ENCODE peak calls at places on chromosomes 11 and 22, in six cellular contexts. One of them, this sample, is unnamed. For H3K36me3, the result is how much of the 10 kb centered on the place peaks cover.

GRCh38 chr11:61999141-61999975 is 31.9 kb upstream of the FTH1 start:
- DNase-seq in GM23338: no peak
- DNase-seq in stomach: no peak
- DNase-seq in body of pancreas: no peak
- DNase-seq in GM06990: no peak
- DNase-seq in colonic mucosa: no peak
- DNase-seq in this sample: no peak

GRCh38 chr11:92852946-92853345 is 116.5 kb upstream of the MTNR1B start:
- DNase-seq in GM06990: no peak
- DNase-seq in GM23338: no peak
- DNase-seq in stomach: peak
- DNase-seq in body of pancreas: no peak
- DNase-seq in colonic mucosa: peak
- DNase-seq in this sample: no peak

GRCh38 chr22:45071618-45072017 is 61.8 kb upstream of the PHF21B start:
- DNase-seq in GM06990: no peak
- DNase-seq in colonic mucosa: no peak
- DNase-seq in GM23338: no peak
- DNase-seq in body of pancreas: no peak
- DNase-seq in stomach: no peak
- DNase-seq in this sample: no peak

GRCh38 chr11:3825473-3826154 is 15.1 kb downstream of the RHOG start:
- DNase-seq in stomach: no peak
- DNase-seq in body of pancreas: no peak
- DNase-seq in GM23338: no peak
- DNase-seq in GM06990: no peak
- DNase-seq in colonic mucosa: no peak
- DNase-seq in this sample: no peak

GRCh38 chr11:113693030-113693429 is 13.1 kb downstream of the TMPRSS5 start:
- DNase-seq in body of pancreas: no peak
- DNase-seq in GM23338: no peak
- DNase-seq in GM06990: no peak
- DNase-seq in stomach: no peak
- DNase-seq in colonic mucosa: no peak
- DNase-seq in this sample: no peak

GRCh38 chr22:30675436-30675835 is 7.8 kb upstream of the DUSP18 start:
- DNase-seq in stomach: no peak
- DNase-seq in colonic mucosa: no peak
- DNase-seq in GM23338: no peak
- DNase-seq in body of pancreas: no peak
- DNase-seq in GM06990: no peak
- DNase-seq in this sample: peak

GRCh38 chr22:45226681-45227186 is 14.0 kb downstream of the KIAA0930 start:
- DNase-seq in body of pancreas: peak
- DNase-seq in colonic mucosa: no peak
- DNase-seq in GM06990: no peak
- DNase-seq in GM23338: no peak
- DNase-seq in stomach: peak
- DNase-seq in this sample: no peak

GRCh38 chr22:37416389-37416788 is 10.9 kb downstream of the ELFN2 start:
- DNase-seq in stomach: no peak
- DNase-seq in body of pancreas: no peak
- DNase-seq in colonic mucosa: no peak
- DNase-seq in GM23338: no peak
- DNase-seq in GM06990: no peak
- DNase-seq in this sample: no peak

GRCh38 chr11:129377739-129378138 is 2.1 kb downstream of the BARX2 start:
- DNase-seq in stomach: no peak
- DNase-seq in GM06990: no peak
- DNase-seq in GM23338: no peak
- DNase-seq in colonic mucosa: no peak
- DNase-seq in body of pancreas: no peak
- DNase-seq in this sample: no peak

GRCh38 chr11:112785104-112785503 is 176.1 kb upstream of the NCAM1 start:
- DNase-seq in GM23338: no peak
- DNase-seq in stomach: no peak
- DNase-seq in GM06990: no peak
- DNase-seq in body of pancreas: peak
- DNase-seq in colonic mucosa: no peak
- DNase-seq in this sample: no peak

GRCh38 chr11:63592975-63593395 is 21.2 kb downstream of the PLAAT3 start:
- DNase-seq in GM06990: no peak
- DNase-seq in GM23338: peak
- DNase-seq in stomach: no peak
- DNase-seq in colonic mucosa: no peak
- DNase-seq in body of pancreas: no peak
- DNase-seq in this sample: peak

GRCh38 chr22:29820941-29821789 is 16.9 kb downstream of the ASCC2 start:
- DNase-seq in stomach: peak
- DNase-seq in GM23338: no peak
- DNase-seq in GM06990: peak
- DNase-seq in colonic mucosa: peak
- DNase-seq in body of pancreas: peak
- DNase-seq in this sample: no peak

GRCh38 chr22:38312261-38312800 is 4.9 kb downstream of the CSNK1E start:
- DNase-seq in body of pancreas: no peak
- DNase-seq in GM06990: no peak
- DNase-seq in colonic mucosa: no peak
- DNase-seq in GM23338: no peak
- DNase-seq in stomach: no peak
- DNase-seq in this sample: no peak

GRCh38 chr11:64935634-64936081 is at the start of gene GPHA2:
- DNase-seq in stomach: peak
- DNase-seq in GM06990: no peak
- DNase-seq in body of pancreas: peak
- DNase-seq in GM23338: peak
- DNase-seq in colonic mucosa: no peak
- DNase-seq in this sample: peak

GRCh38 chr11:88404363-88404762 is 66.8 kb upstream of the CTSC start:
- DNase-seq in colonic mucosa: no peak
- DNase-seq in stomach: no peak
- DNase-seq in GM23338: no peak
- DNase-seq in GM06990: no peak
- DNase-seq in body of pancreas: no peak
- DNase-seq in this sample: no peak

GRCh38 chr11:36451681-36452080 is 58.4 kb downstream of the TRAF6 start:
- DNase-seq in GM23338: no peak
- DNase-seq in GM06990: no peak
- DNase-seq in body of pancreas: no peak
- DNase-seq in colonic mucosa: no peak
- DNase-seq in stomach: no peak
- DNase-seq in this sample: no peak

GRCh38 chr11:102581091-102581490 is 44.0 kb downstream of the MMP20 start:
- DNase-seq in GM06990: no peak
- DNase-seq in stomach: no peak
- DNase-seq in GM23338: no peak
- DNase-seq in colonic mucosa: no peak
- DNase-seq in body of pancreas: no peak
- DNase-seq in this sample: no peak

GRCh38 chr22:27105142-27106025 is 448.0 kb downstream of the MIAT start:
- DNase-seq in GM06990: no peak
- DNase-seq in body of pancreas: peak
- DNase-seq in GM23338: no peak
- DNase-seq in colonic mucosa: peak
- DNase-seq in stomach: peak
- DNase-seq in this sample: no peak

GRCh38 chr22:46104881-46105493 is 45.3 kb upstream of the PPARA start:
- DNase-seq in body of pancreas: no peak
- DNase-seq in GM06990: no peak
- DNase-seq in stomach: no peak
- DNase-seq in colonic mucosa: no peak
- DNase-seq in GM23338: no peak
- DNase-seq in this sample: no peak

GRCh38 chr11:125807909-125808308 is 20.0 kb downstream of the PATE3 start:
- DNase-seq in stomach: no peak
- DNase-seq in colonic mucosa: no peak
- DNase-seq in body of pancreas: no peak
- DNase-seq in GM06990: no peak
- DNase-seq in GM23338: no peak
- DNase-seq in this sample: no peak

GRCh38 chr11:67053896-67054850 is 2.5 kb upstream of the RHOD start:
- DNase-seq in body of pancreas: peak
- DNase-seq in stomach: peak
- DNase-seq in GM06990: no peak
- DNase-seq in GM23338: peak
- DNase-seq in colonic mucosa: peak
- DNase-seq in this sample: peak

GRCh38 chr11:105609341-105609781 is 512 bp upstream of the GRIA4 start:
- DNase-seq in stomach: no peak
- DNase-seq in GM06990: no peak
- DNase-seq in body of pancreas: no peak
- DNase-seq in GM23338: peak
- DNase-seq in colonic mucosa: peak
- DNase-seq in this sample: peak

GRCh38 chr11:86991341-86991740 is 36.1 kb upstream of the FZD4 start:
- DNase-seq in body of pancreas: no peak
- DNase-seq in GM23338: no peak
- DNase-seq in colonic mucosa: no peak
- DNase-seq in stomach: no peak
- DNase-seq in GM06990: no peak
- DNase-seq in this sample: no peak

GRCh38 chr22:46043816-46044717 is 67.1 kb upstream of the WNT7B start:
- DNase-seq in stomach: peak
- DNase-seq in colonic mucosa: peak
- DNase-seq in body of pancreas: peak
- DNase-seq in GM06990: no peak
- DNase-seq in GM23338: peak
- DNase-seq in this sample: no peak

GRCh38 chr11:85407648-85408047 is 219.5 kb downstream of the DLG2 start:
- DNase-seq in GM06990: no peak
- DNase-seq in body of pancreas: no peak
- DNase-seq in colonic mucosa: no peak
- DNase-seq in stomach: no peak
- DNase-seq in GM23338: no peak
- DNase-seq in this sample: no peak

GRCh38 chr11:2203440-2204259 is 32.0 kb upstream of the TH start:
- DNase-seq in GM06990: no peak
- DNase-seq in GM23338: no peak
- DNase-seq in body of pancreas: peak
- DNase-seq in stomach: peak
- DNase-seq in colonic mucosa: peak
- DNase-seq in this sample: no peak

GRCh38 chr22:38540731-38541130 is 29.3 kb downstream of the DMC1 start:
- DNase-seq in body of pancreas: no peak
- DNase-seq in GM23338: no peak
- DNase-seq in colonic mucosa: no peak
- DNase-seq in stomach: no peak
- DNase-seq in GM06990: no peak
- DNase-seq in this sample: no peak

GRCh38 chr22:39292561-39293074 is 26.8 kb downstream of the RPL3 start:
- DNase-seq in GM06990: no peak
- DNase-seq in colonic mucosa: peak
- DNase-seq in GM23338: peak
- DNase-seq in body of pancreas: peak
- DNase-seq in stomach: peak
- DNase-seq in this sample: peak

GRCh38 chr11:12196335-12196734 is 85.9 kb downstream of the MICAL2 start:
- DNase-seq in GM23338: no peak
- DNase-seq in colonic mucosa: no peak
- DNase-seq in body of pancreas: no peak
- DNase-seq in GM06990: no peak
- DNase-seq in stomach: no peak
- DNase-seq in this sample: no peak
- H3K36me3 ChIP-seq in GM23338: under half
- H3K36me3 ChIP-seq in colonic mucosa: under half
- H3K36me3 ChIP-seq in body of pancreas: under half
- H3K36me3 ChIP-seq in GM06990: under half
- H3K36me3 ChIP-seq in stomach: under half
- H3K36me3 ChIP-seq in this sample: under half

GRCh38 chr11:127493330-127493729 is 492.8 kb upstream of the KIRREL3 start:
- DNase-seq in colonic mucosa: no peak
- DNase-seq in body of pancreas: no peak
- DNase-seq in GM23338: peak
- DNase-seq in GM06990: no peak
- DNase-seq in stomach: no peak
- DNase-seq in this sample: peak
- TF ChIP-seq CTCF in colonic mucosa: peak
- TF ChIP-seq CTCF in body of pancreas: peak
- TF ChIP-seq CTCF in GM23338: peak
- TF ChIP-seq CTCF in GM06990: peak
- TF ChIP-seq CTCF in stomach: no peak
- TF ChIP-seq CTCF in this sample: peak

GRCh38 chr11:75275581-75275980 is 35.0 kb downstream of the TPBGL start:
- DNase-seq in GM23338: peak
- DNase-seq in colonic mucosa: peak
- DNase-seq in GM06990: no peak
- DNase-seq in stomach: peak
- DNase-seq in body of pancreas: peak
- DNase-seq in this sample: peak

GRCh38 chr11:75279273-75279672 is 38.7 kb downstream of the TPBGL start:
- DNase-seq in GM06990: no peak
- DNase-seq in GM23338: peak
- DNase-seq in body of pancreas: no peak
- DNase-seq in stomach: no peak
- DNase-seq in colonic mucosa: no peak
- DNase-seq in this sample: peak

GRCh38 chr11:75277991-75278790 is 37.6 kb downstream of the TPBGL start:
- DNase-seq in GM06990: no peak
- DNase-seq in colonic mucosa: no peak
- DNase-seq in GM23338: no peak
- DNase-seq in stomach: no peak
- DNase-seq in body of pancreas: no peak
- DNase-seq in this sample: no peak

GRCh38 chr11:75277211-75277805 is 36.7 kb downstream of the TPBGL start:
- DNase-seq in body of pancreas: peak
- DNase-seq in GM23338: no peak
- DNase-seq in colonic mucosa: no peak
- DNase-seq in stomach: peak
- DNase-seq in GM06990: no peak
- DNase-seq in this sample: no peak

GRCh38 chr11:75276696-75277095 is 36.1 kb downstream of the TPBGL start:
- DNase-seq in stomach: peak
- DNase-seq in GM06990: no peak
- DNase-seq in body of pancreas: peak
- DNase-seq in colonic mucosa: no peak
- DNase-seq in GM23338: peak
- DNase-seq in this sample: no peak
- H3K36me3 ChIP-seq in stomach: half or more
- H3K36me3 ChIP-seq in GM06990: under half
- H3K36me3 ChIP-seq in body of pancreas: under half
- H3K36me3 ChIP-seq in colonic mucosa: under half
- H3K36me3 ChIP-seq in GM23338: under half
- H3K36me3 ChIP-seq in this sample: under half

DNA sequence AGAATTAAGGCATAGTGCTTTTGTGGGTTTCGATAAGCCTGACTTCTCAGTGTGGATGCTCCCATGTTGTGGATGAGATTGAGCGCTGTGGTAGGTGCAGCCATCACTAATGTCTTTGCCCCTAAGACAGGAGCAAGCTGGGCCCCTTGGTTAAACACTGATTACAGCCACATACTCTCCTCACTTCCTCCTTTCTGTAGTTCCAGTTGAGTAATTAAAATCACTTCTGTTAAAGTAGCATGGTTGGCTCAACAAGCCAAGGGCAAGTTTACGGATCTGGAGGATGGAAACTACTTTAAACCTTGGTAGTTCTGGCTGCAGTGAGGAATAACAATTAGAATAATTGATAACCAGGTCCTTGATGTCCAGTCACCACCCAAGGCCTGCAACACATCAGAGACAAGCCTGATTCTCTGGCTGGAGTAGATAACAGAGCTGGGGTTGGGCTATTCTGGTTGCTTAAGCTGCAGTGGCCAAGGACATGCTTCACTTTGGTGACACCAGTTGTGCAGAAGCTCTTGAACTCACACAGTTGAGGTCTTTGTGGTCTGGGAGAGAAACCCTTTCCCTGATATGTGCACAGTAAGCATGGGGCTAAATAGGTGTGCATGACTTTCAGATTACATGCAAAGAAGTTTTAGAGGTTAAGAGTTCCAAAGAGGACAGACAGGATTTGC is 81.3 kb downstream of the KIRREL3 start:
- DNase-seq in colonic mucosa: no peak
- DNase-seq in GM06990: peak
- DNase-seq in stomach: no peak
- DNase-seq in body of pancreas: no peak
- DNase-seq in GM23338: no peak
- DNase-seq in this sample: no peak
- TF ChIP-seq CTCF in colonic mucosa: no peak
- TF ChIP-seq CTCF in GM06990: no peak
- TF ChIP-seq CTCF in stomach: no peak
- TF ChIP-seq CTCF in body of pancreas: no peak
- TF ChIP-seq CTCF in GM23338: no peak
- TF ChIP-seq CTCF in this sample: no peak

This sample was measured in WERI-Rb-1.